ENCODE peak calls at places on chromosomes 13 and 19, in five cellular contexts. Z is H9, K is mammary epithelial cell, B is neural progenitor cell, I is IMR-90. G is an unnamed sample.

GRCh38 chr19:45082170-45082569 is 3.1 kb downstream of the GEMIN7 start:
- DNase-seq in Z (no peak), K (no peak), B (no peak), I (no peak), G (no peak)

GRCh38 chr19:42030605-42031004 is 36.6 kb upstream of the ATP1A3 start:
- DNase-seq in Z (no peak), K (no peak), B (no peak), I (no peak), G (no peak)

GRCh38 chr13:93558637-93559036 is 332.0 kb downstream of the GPC6 start:
- DNase-seq in Z (no peak), K (no peak), B (no peak), I (peak; percentile 16), G (no peak)

GRCh38 chr19:34306824-34307223 is 52.5 kb downstream of the GARRE1 start:
- DNase-seq in Z (no peak), K (no peak), B (no peak), I (no peak), G (no peak)

GRCh38 chr19:36488816-36489138 is 584 bp downstream of the ZNF566 start:
- DNase-seq in Z (no peak), K (no peak), B (peak; percentile 18), I (no peak), G (peak; percentile 12)

GRCh38 chr19:42152285-42152684 is 20.0 kb upstream of the POU2F2 start:
- DNase-seq in Z (no peak), K (no peak), B (no peak), I (no peak), G (no peak)

GRCh38 chr13:31044658-31045620 is 112.5 kb downstream of the TEX26 start:
- DNase-seq in Z (no peak), K (peak; percentile 42), B (no peak), I (no peak), G (peak; percentile 18)

GRCh38 chr13:31485183-31485582 is 254.1 kb upstream of the RXFP2 start:
- DNase-seq in Z (no peak), K (no peak), B (no peak), I (no peak), G (no peak)

GRCh38 chr19:48194041-48194871 is 23.8 kb downstream of the ZSWIM9 start:
- DNase-seq in Z (peak; percentile 54), K (no peak), B (peak; percentile 48), I (peak; percentile 7), G (no peak)

GRCh38 chr19:38452430-38453366 is 19.2 kb downstream of the RYR1 start:
- DNase-seq in Z (peak; percentile 99), K (no peak), B (peak; percentile 72), I (no peak), G (peak; percentile 4)

GRCh38 chr19:41701401-41702075 is 6.9 kb upstream of the CEACAM5 start:
- DNase-seq in Z (peak; percentile 63), K (no peak), B (no peak), I (no peak), G (no peak)

GRCh38 chr13:106474906-106475305 is 60.6 kb downstream of the EFNB2 start:
- DNase-seq in Z (no peak), K (no peak), B (no peak), I (no peak), G (no peak)

GRCh38 chr13:59398127-59398526 is 765.6 kb downstream of the DIAPH3 start:
- DNase-seq in Z (no peak), K (no peak), B (no peak), I (no peak), G (no peak)

GRCh38 chr19:37991176-37991835 is 84.3 kb downstream of the SIPA1L3 start:
- DNase-seq in Z (no peak), K (no peak), B (no peak), I (no peak), G (no peak)

GRCh38 chr13:49587311-49587847 is 2.0 kb upstream of the RCBTB1 start:
- DNase-seq in Z (no peak), K (peak; percentile 79), B (no peak), I (peak; percentile 67), G (peak; percentile 29)

GRCh38 chr19:5954293-5954692 is 23.6 kb downstream of the RANBP3 start:
- DNase-seq in Z (no peak), K (no peak), B (no peak), I (peak; percentile 23), G (no peak)
- H3K9ac ChIP-seq in Z (no peak overlapping the region), K (no peak overlapping the region), B (no peak overlapping the region), I (peak overlapping the region; percentile 30), G (no peak overlapping the region)

GRCh38 chr13:42984691-42985090 is 7.3 kb downstream of the EPSTI1 start:
- DNase-seq in Z (no peak), K (no peak), B (no peak), I (no peak), G (no peak)
- H3K27ac ChIP-seq in Z (no peak overlapping the region), K (no peak overlapping the region), B (no peak overlapping the region), I (no peak overlapping the region), G (no peak overlapping the region)

GRCh38 chr13:101449971-101450748 is 2.3 kb upstream of the ITGBL1 start:
- DNase-seq in Z (no peak), K (peak; percentile 95), B (no peak), I (peak; percentile 93), G (peak; percentile 93)
- H3K9ac ChIP-seq in Z (no peak overlapping the region), K (peak overlapping the region; percentile 74), B (no peak overlapping the region), I (peak overlapping the region; percentile 51), G (peak overlapping the region; percentile 70)

DNA sequence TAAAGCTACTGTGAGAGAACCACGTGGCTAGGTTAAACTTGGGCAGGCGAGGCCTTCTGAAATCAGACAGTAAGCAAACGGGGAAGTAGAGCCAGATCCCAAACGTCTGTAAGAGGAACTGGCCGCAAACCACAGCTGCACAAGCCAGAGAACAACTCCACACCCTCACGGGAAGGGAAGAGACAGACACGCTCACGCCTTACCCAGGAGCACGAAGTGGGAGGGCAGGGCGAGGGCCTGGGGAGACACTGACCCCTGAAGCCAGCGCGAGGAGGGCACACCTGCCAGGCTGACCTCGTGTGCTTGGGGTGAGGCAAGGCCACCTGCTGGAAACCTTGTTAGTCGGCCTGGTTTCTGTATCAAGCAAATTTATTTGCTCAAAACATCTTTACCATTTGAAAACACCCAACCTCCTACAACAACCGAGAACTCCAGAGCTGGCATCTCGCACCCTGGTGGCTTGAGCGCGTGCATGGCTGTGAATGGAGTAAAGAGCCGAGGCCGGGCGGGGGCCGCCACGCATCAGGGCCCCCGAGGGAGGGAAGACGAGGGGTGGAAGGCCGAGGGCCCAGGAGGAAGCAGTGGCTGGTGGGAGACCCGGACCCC is 7.3 kb downstream of the POLR2E start:
- DNase-seq in Z (no peak), K (no peak), B (no peak), I (no peak), G (no peak)
- H3K27ac ChIP-seq in Z (no peak overlapping the region), K (no peak overlapping the region), B (no peak overlapping the region), I (no peak overlapping the region), G (no peak overlapping the region)

DNA sequence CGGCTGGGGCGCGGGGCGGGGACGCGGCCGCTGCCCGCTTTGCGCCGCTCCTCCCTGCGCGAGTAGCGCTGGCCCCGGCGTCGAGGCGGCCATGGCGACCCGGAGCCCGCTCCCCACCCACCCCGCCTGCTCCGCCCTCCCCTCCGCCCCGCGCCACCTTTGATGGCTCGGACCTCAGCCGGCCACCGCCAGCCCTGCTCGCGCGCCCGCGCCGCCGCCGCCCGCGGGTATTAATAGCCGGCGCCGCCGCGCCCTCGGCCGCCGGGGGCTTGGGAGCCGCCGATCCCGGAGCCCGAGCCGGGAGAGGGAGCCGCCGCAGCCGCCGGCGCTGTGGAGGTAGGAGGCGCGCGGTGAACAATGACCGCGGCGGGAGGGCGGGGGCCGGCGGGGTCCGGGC is 261 bp downstream of the FARP1 start:
- DNase-seq in Z (peak; percentile 43), K (no peak), B (no peak), I (no peak), G (no peak)
- H3K9ac ChIP-seq in Z (no peak overlapping the region), K (no peak overlapping the region), B (no peak overlapping the region), I (peak overlapping the region; percentile 100), G (peak overlapping the region; percentile 75)

GRCh38 chr13:44223785-44224432 is 149.7 kb upstream of the SERP2 start:
- DNase-seq in Z (no peak), K (no peak), B (no peak), I (no peak), G (no peak)
- H3K27ac ChIP-seq in Z (no peak overlapping the region), K (no peak overlapping the region), B (no peak overlapping the region), I (no peak overlapping the region), G (no peak overlapping the region)

G was measured in PC-3.